ENCODE peak calls at places on chromosomes 6 and 20, in nine cellular contexts. C, M, J, F, E, R, T, Z and B are unnamed samples.

GRCh38 chr6:31900917-31901414 is 920 bp downstream of the ZBTB12 start:
- DNase-seq in R (peak), C (no peak), T (no peak), M (peak), F (no peak), E (no peak), J (no peak), Z (no peak), B (no peak)

GRCh38 chr6:115740907-115741306 is 319.8 kb downstream of the FRK start:
- DNase-seq in M (no peak), J (no peak), F (no peak), T (no peak), E (no peak), C (no peak), R (no peak), Z (no peak), B (no peak)

GRCh38 chr6:155530219-155530834 is 74.7 kb upstream of the NOX3 start:
- DNase-seq in E (no peak), F (peak), R (peak), C (no peak), T (no peak), J (peak), Z (peak), M (no peak), B (no peak)

GRCh38 chr20:17897566-17898307 is 70.9 kb downstream of the SNX5 start:
- DNase-seq in F (no peak), C (no peak), M (no peak), J (no peak), E (no peak), T (no peak), R (no peak), Z (no peak), B (no peak)

GRCh38 chr6:155371230-155371629 is 56.9 kb upstream of the TFB1M start:
- DNase-seq in R (no peak), Z (no peak), J (no peak), F (no peak), M (no peak), E (no peak), T (no peak), C (no peak), B (no peak)

GRCh38 chr20:10565191-10565921 is 108.4 kb downstream of the JAG1 start:
- DNase-seq in F (no peak), M (no peak), T (no peak), J (no peak), R (no peak), Z (peak), C (no peak), E (no peak), B (no peak)

GRCh38 chr6:168479421-168479820 is 38.4 kb downstream of the SMOC2 start:
- DNase-seq in E (no peak), R (no peak), Z (no peak), C (no peak), T (no peak), J (peak), F (no peak), M (no peak), B (no peak)

GRCh38 chr20:50003253-50003656 is 20.5 kb downstream of the SNAI1 start:
- DNase-seq in T (no peak), M (no peak), Z (peak), R (no peak), F (peak), J (no peak), E (no peak), C (no peak), B (no peak)

GRCh38 chr6:119313937-119314893 is 35.3 kb downstream of the MAN1A1 start:
- DNase-seq in T (peak), E (no peak), C (no peak), F (peak), Z (no peak), R (no peak), M (no peak), J (no peak), B (no peak)

GRCh38 chr6:68400396-68400795 is 234.7 kb upstream of the ADGRB3 start:
- DNase-seq in E (no peak), Z (no peak), R (no peak), J (no peak), M (no peak), T (no peak), F (peak), C (no peak), B (no peak)

DNA sequence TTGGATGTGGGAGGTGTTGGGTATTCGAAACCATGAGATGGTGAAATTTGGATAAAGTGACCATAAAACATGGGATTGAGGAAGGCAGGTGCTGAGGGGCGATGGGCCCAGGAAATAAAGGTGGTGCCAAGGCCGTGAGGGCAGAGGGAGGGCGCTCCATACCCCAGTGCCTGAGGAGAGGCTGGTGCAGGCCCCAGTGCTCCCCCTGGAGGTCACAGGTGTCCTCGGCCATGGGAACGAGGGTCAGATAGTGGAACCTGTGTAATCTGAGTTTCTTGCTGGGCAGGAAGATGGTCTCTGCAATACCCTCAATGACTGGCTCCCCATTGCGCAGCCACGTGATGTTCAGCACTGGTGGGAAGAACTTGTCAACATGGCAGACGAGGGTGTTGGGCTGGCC is 16.2 kb downstream of the HLA-DPB1 start:
- DNase-seq in Z (no peak), C (peak), R (peak), M (peak), F (peak), J (peak), E (no peak), T (no peak), B (no peak)
- TF ChIP-seq CTCF in Z (peak), C (peak), R (peak), M (peak), F (peak), J (peak), E (peak), T (peak), B (peak)

GRCh38 chr6:36893976-36894932 is 8.5 kb downstream of the C6orf89 start:
- DNase-seq in F (no peak), C (no peak), E (no peak), T (no peak), Z (no peak), J (no peak), M (no peak), R (no peak), B (no peak)

GRCh38 chr6:36897629-36898028 is 11.9 kb downstream of the C6orf89 start:
- DNase-seq in C (peak), M (no peak), R (no peak), F (no peak), T (no peak), Z (no peak), E (no peak), J (no peak), B (no peak)
- TF ChIP-seq CTCF in C (peak), M (peak), R (no peak), F (no peak), T (no peak), Z (peak), E (no peak), J (no peak), B (peak)

GRCh38 chr20:34753706-34754461 is 49.7 kb downstream of the TP53INP2 start:
- DNase-seq in J (no peak), F (peak), E (no peak), M (no peak), Z (peak), T (no peak), R (no peak), C (no peak), B (no peak)
- TF ChIP-seq CTCF in J (no peak), F (no peak), E (no peak), M (no peak), Z (no peak), T (peak), R (no peak), C (no peak), B (no peak)

GRCh38 chr6:6494677-6495076 is 93.8 kb upstream of the LY86 start:
- DNase-seq in T (peak), M (peak), Z (no peak), J (peak), C (peak), F (peak), R (peak), E (peak), B (no peak)
- TF ChIP-seq CTCF in T (peak), M (peak), Z (no peak), J (peak), C (peak), F (peak), R (no peak), E (peak), B (peak)

DNA sequence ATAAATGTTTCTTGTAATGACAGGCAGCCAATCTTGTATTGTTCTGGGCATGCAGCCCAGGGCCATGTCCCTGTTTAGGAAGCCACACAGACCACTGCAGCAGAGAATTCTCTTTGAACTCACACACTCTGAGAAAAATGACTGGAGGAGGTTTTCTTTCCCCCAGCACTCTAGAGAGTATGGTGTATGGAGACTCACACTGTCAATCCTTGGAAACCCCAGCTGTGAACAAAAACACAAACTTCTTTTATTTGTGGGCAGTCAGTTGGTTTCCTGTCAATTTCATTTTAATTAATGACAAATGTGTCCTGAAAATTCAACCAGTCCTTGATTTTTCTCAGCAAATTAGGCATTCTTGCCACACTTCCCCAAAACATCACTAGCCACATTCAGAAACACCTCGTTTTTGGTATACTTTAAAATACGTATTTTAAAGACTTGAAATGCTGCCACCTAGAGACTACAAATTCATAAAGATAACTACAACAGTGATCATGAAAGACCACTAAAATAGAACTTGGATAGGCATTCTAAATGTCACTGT is 52.9 kb upstream of the UFL1 start:
- DNase-seq in T (no peak), R (no peak), F (peak), E (no peak), M (no peak), Z (no peak), C (no peak), J (peak), B (no peak)
- TF ChIP-seq CTCF in T (no peak), R (no peak), F (no peak), E (peak), M (no peak), Z (no peak), C (peak), J (peak), B (peak)

GRCh38 chr6:46490425-46491200 is 636 bp downstream of the RCAN2 start:
- DNase-seq in R (peak), C (peak), Z (no peak), J (no peak), T (no peak), M (peak), E (peak), F (no peak), B (no peak)
- TF ChIP-seq CTCF in R (peak), C (peak), Z (peak), J (peak), T (peak), M (no peak), E (peak), F (peak), B (peak)

DNA sequence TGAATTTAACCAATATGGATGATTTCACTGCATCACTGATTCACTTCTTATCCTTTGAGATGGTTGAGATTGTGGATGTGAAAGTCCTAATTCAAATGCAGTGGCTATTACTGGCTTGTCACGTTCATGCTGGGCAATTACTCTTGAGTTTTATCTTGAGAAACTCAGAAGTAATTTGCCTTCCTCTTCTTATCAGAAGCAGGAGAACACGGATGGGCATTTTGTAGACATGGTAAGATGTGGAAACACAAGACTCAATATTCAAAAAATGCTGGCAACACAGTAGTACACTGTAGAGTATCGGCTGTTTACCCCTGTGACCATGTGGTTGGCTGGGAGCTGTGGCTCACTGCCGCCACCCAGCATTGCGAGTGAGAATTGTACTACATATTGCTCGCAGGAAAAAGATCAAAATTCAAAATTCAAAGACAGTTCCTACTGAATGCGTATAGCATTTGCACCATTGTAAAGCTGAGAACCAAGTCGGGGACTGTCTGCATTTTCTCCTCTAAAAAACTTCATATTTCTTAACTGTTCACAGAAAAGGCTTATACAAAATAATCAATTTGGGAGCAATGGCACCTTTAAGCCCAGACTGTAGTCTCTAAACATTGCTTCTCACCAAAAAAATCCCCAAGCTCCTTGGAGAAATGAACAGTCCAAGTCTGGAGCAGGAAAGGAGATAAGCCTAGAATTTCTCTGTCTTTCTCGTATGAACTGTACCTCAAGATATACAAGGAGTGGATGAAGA is 61.9 kb upstream of the ELOVL5 start:
- DNase-seq in M (peak), E (no peak), Z (no peak), F (peak), T (peak), R (peak), C (peak), J (peak), B (no peak)
- TF ChIP-seq CTCF in M (peak), E (peak), Z (peak), F (peak), T (peak), R (peak), C (no peak), J (peak), B (peak)

GRCh38 chr20:57609086-57609841 is 11.0 kb downstream of the ZBP1 start:
- DNase-seq in Z (no peak), F (peak), J (no peak), M (no peak), E (no peak), C (no peak), T (no peak), R (no peak), B (no peak)

GRCh38 chr20:57611605-57612311 is 8.5 kb downstream of the ZBP1 start:
- DNase-seq in J (no peak), C (no peak), Z (no peak), T (no peak), E (no peak), R (no peak), F (no peak), M (no peak), B (no peak)

GRCh38 chr20:57608516-57608915 is 11.7 kb downstream of the ZBP1 start:
- DNase-seq in T (no peak), E (no peak), C (no peak), Z (no peak), R (no peak), M (no peak), J (no peak), F (no peak), B (no peak)

GRCh38 chr20:57610261-57610952 is 9.8 kb downstream of the ZBP1 start:
- DNase-seq in C (no peak), M (no peak), T (no peak), J (no peak), E (no peak), F (no peak), R (no peak), Z (no peak), B (no peak)

GRCh38 chr20:57609842-57610167 is 10.4 kb downstream of the ZBP1 start:
- DNase-seq in F (no peak), J (no peak), T (no peak), Z (no peak), E (no peak), M (no peak), C (no peak), R (no peak), B (no peak)
- TF ChIP-seq CTCF in F (no peak), J (peak), T (peak), Z (no peak), E (peak), M (no peak), C (no peak), R (peak), B (no peak)

GRCh38 chr20:57047281-57048026 is 219.0 kb downstream of the BMP7 start:
- DNase-seq in J (peak), T (no peak), E (no peak), F (no peak), Z (no peak), R (peak), M (no peak), C (peak), B (no peak)
- TF ChIP-seq CTCF in J (peak), T (no peak), E (peak), F (no peak), Z (no peak), R (peak), M (no peak), C (no peak), B (no peak)